ENCODE peak calls at places on chromosome 14, in six cellular contexts. One of them, this sample, is unnamed.

GRCh38 chr14:102977475-102977874 is 55.0 kb downstream of the AMN start:
- DNase-seq in IMR-90: no peak
- DNase-seq in HCT116: no peak
- DNase-seq in A549: no peak
- DNase-seq in ovary: no peak
- DNase-seq in tibial nerve: no peak
- DNase-seq in this sample: no peak

GRCh38 chr14:69887740-69888657 is 8.8 kb downstream of the SMOC1 start:
- DNase-seq in IMR-90: peak
- DNase-seq in HCT116: no peak
- DNase-seq in A549: no peak
- DNase-seq in ovary: no peak
- DNase-seq in tibial nerve: no peak
- DNase-seq in this sample: no peak

GRCh38 chr14:67977468-67978034 is 158.0 kb downstream of the RAD51B start:
- DNase-seq in IMR-90: no peak
- DNase-seq in HCT116: peak
- DNase-seq in A549: no peak
- DNase-seq in ovary: no peak
- DNase-seq in tibial nerve: no peak
- DNase-seq in this sample: no peak

GRCh38 chr14:26410189-26410685 is 187.6 kb downstream of the NOVA1 start:
- DNase-seq in IMR-90: no peak
- DNase-seq in HCT116: no peak
- DNase-seq in A549: no peak
- DNase-seq in ovary: no peak
- DNase-seq in tibial nerve: no peak
- DNase-seq in this sample: no peak

GRCh38 chr14:105479438-105480164 is 5.0 kb downstream of the CRIP2 start:
- DNase-seq in IMR-90: no peak
- DNase-seq in HCT116: no peak
- DNase-seq in A549: no peak
- DNase-seq in ovary: no peak
- DNase-seq in tibial nerve: no peak
- DNase-seq in this sample: no peak

GRCh38 chr14:102554835-102555819 is 37.3 kb upstream of the RCOR1 start:
- DNase-seq in IMR-90: no peak
- DNase-seq in HCT116: no peak
- DNase-seq in A549: no peak
- DNase-seq in ovary: peak
- DNase-seq in tibial nerve: peak
- DNase-seq in this sample: no peak

GRCh38 chr14:38254565-38255407 is 1.1 kb downstream of the CLEC14A start:
- DNase-seq in IMR-90: no peak
- DNase-seq in HCT116: no peak
- DNase-seq in A549: no peak
- DNase-seq in ovary: no peak
- DNase-seq in tibial nerve: no peak
- DNase-seq in this sample: no peak

GRCh38 chr14:59964251-59965007 is 44.5 kb downstream of the LRRC9 start:
- DNase-seq in IMR-90: peak
- DNase-seq in HCT116: no peak
- DNase-seq in A549: no peak
- DNase-seq in ovary: no peak
- DNase-seq in tibial nerve: no peak
- DNase-seq in this sample: no peak

GRCh38 chr14:36570065-36570464 is 12.3 kb downstream of the NKX2-8 start:
- DNase-seq in IMR-90: no peak
- DNase-seq in HCT116: no peak
- DNase-seq in A549: no peak
- DNase-seq in ovary: no peak
- DNase-seq in tibial nerve: no peak
- DNase-seq in this sample: no peak

GRCh38 chr14:39396448-39396847 is 35.8 kb downstream of the FBXO33 start:
- DNase-seq in IMR-90: peak
- DNase-seq in HCT116: no peak
- DNase-seq in A549: no peak
- DNase-seq in ovary: no peak
- DNase-seq in tibial nerve: no peak
- DNase-seq in this sample: no peak

GRCh38 chr14:63203618-63204406 is 431 bp upstream of the RHOJ start:
- DNase-seq in IMR-90: peak
- DNase-seq in HCT116: no peak
- DNase-seq in A549: peak
- DNase-seq in ovary: peak
- DNase-seq in tibial nerve: peak
- DNase-seq in this sample: peak

GRCh38 chr14:54985156-54985555 is 41.7 kb downstream of the WDHD1 start:
- DNase-seq in IMR-90: no peak
- DNase-seq in HCT116: no peak
- DNase-seq in A549: no peak
- DNase-seq in ovary: no peak
- DNase-seq in tibial nerve: no peak
- DNase-seq in this sample: no peak

GRCh38 chr14:22221508-22221907 is 367.5 kb downstream of the DAD1 start:
- DNase-seq in IMR-90: peak
- DNase-seq in HCT116: peak
- DNase-seq in A549: peak
- DNase-seq in ovary: no peak
- DNase-seq in tibial nerve: no peak
- DNase-seq in this sample: no peak

GRCh38 chr14:73025544-73025943 is 1.4 kb downstream of the ZFYVE1 start:
- DNase-seq in IMR-90: peak
- DNase-seq in HCT116: no peak
- DNase-seq in A549: peak
- DNase-seq in ovary: no peak
- DNase-seq in tibial nerve: no peak
- DNase-seq in this sample: no peak

GRCh38 chr14:104893435-104894207 is 28.6 kb downstream of the CEP170B start:
- DNase-seq in IMR-90: no peak
- DNase-seq in HCT116: no peak
- DNase-seq in A549: no peak
- DNase-seq in ovary: peak
- DNase-seq in tibial nerve: no peak
- DNase-seq in this sample: no peak

GRCh38 chr14:91373591-91374245 is 43.9 kb downstream of the CCDC88C start:
- DNase-seq in IMR-90: no peak
- DNase-seq in HCT116: no peak
- DNase-seq in A549: no peak
- DNase-seq in ovary: no peak
- DNase-seq in tibial nerve: no peak
- DNase-seq in this sample: peak

GRCh38 chr14:57574617-57575288 is 81.1 kb upstream of the CCDC198 start:
- DNase-seq in IMR-90: no peak
- DNase-seq in HCT116: no peak
- DNase-seq in A549: peak
- DNase-seq in ovary: no peak
- DNase-seq in tibial nerve: no peak
- DNase-seq in this sample: no peak

GRCh38 chr14:106209745-106210144 is 683.4 kb downstream of the TMEM121 start:
- DNase-seq in IMR-90: no peak
- DNase-seq in HCT116: no peak
- DNase-seq in A549: no peak
- DNase-seq in ovary: no peak
- DNase-seq in tibial nerve: no peak
- DNase-seq in this sample: no peak

GRCh38 chr14:71414631-71415403 is 507.6 kb downstream of the PCNX1 start:
- DNase-seq in IMR-90: peak
- DNase-seq in HCT116: no peak
- DNase-seq in A549: no peak
- DNase-seq in ovary: no peak
- DNase-seq in tibial nerve: no peak
- DNase-seq in this sample: no peak

GRCh38 chr14:22266683-22267082 is 322.3 kb downstream of the DAD1 start:
- DNase-seq in IMR-90: no peak
- DNase-seq in HCT116: no peak
- DNase-seq in A549: no peak
- DNase-seq in ovary: no peak
- DNase-seq in tibial nerve: no peak
- DNase-seq in this sample: no peak

GRCh38 chr14:70188608-70189540 is at the start of gene SLC8A3:
- DNase-seq in IMR-90: peak
- DNase-seq in HCT116: no peak
- DNase-seq in A549: peak
- DNase-seq in ovary: no peak
- DNase-seq in tibial nerve: no peak
- DNase-seq in this sample: no peak

GRCh38 chr14:56815301-56815700 is 5.0 kb upstream of the OTX2 start:
- DNase-seq in IMR-90: no peak
- DNase-seq in HCT116: no peak
- DNase-seq in A549: no peak
- DNase-seq in ovary: no peak
- DNase-seq in tibial nerve: no peak
- DNase-seq in this sample: no peak

GRCh38 chr14:60590907-60591510 is 58.3 kb downstream of the SIX1 start:
- DNase-seq in IMR-90: peak
- DNase-seq in HCT116: no peak
- DNase-seq in A549: no peak
- DNase-seq in ovary: no peak
- DNase-seq in tibial nerve: no peak
- DNase-seq in this sample: no peak

GRCh38 chr14:53890611-53891091 is 66.0 kb downstream of the BMP4 start:
- DNase-seq in IMR-90: peak
- DNase-seq in HCT116: no peak
- DNase-seq in A549: no peak
- DNase-seq in ovary: no peak
- DNase-seq in tibial nerve: no peak
- DNase-seq in this sample: no peak

GRCh38 chr14:106501898-106502297 is 975.5 kb downstream of the TMEM121 start:
- DNase-seq in IMR-90: no peak
- DNase-seq in HCT116: no peak
- DNase-seq in A549: no peak
- DNase-seq in ovary: no peak
- DNase-seq in tibial nerve: no peak
- DNase-seq in this sample: no peak

GRCh38 chr14:74591394-74591793 is 20.6 kb downstream of the LTBP2 start:
- DNase-seq in IMR-90: no peak
- DNase-seq in HCT116: no peak
- DNase-seq in A549: no peak
- DNase-seq in ovary: no peak
- DNase-seq in tibial nerve: no peak
- DNase-seq in this sample: no peak
- TF ChIP-seq POLR2A in IMR-90: no peak
- TF ChIP-seq POLR2A in HCT116: no peak
- TF ChIP-seq POLR2A in A549: no peak
- TF ChIP-seq POLR2A in ovary: no peak
- TF ChIP-seq POLR2A in tibial nerve: no peak
- TF ChIP-seq POLR2A in this sample: no peak

DNA sequence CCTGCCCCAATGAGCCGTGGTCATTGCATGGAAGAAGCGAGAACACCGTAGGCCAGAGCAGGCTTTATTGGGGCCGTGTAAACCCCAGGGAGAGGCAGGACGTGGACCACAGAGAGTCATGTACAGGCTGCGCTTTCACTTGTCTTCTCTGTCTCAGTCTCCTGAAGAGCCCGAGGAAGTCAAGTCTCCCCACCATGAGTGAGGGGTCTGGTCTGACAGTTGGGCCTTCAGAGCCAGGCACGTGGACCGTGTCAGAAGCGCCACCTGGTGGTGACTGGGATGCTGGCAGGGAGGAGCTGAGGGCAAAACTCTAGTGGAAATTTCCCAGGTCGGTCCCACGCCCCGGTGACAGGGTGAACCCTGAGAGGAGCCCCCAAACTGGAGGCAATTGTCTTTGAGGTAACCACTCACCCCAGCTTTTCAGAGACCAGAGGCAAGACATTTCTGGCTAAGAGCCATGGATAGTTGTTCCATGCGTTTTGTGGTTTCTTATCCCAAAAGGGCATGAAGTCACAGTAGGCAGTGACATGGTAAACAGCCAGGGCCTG is 17.4 kb downstream of the RPS6KL1 start:
- DNase-seq in IMR-90: peak
- DNase-seq in HCT116: peak
- DNase-seq in A549: peak
- DNase-seq in ovary: peak
- DNase-seq in tibial nerve: peak
- DNase-seq in this sample: peak
- TF ChIP-seq POLR2A in IMR-90: no peak
- TF ChIP-seq POLR2A in HCT116: no peak
- TF ChIP-seq POLR2A in A549: no peak
- TF ChIP-seq POLR2A in ovary: no peak
- TF ChIP-seq POLR2A in tibial nerve: no peak
- TF ChIP-seq POLR2A in this sample: no peak

GRCh38 chr14:92534863-92535654 is 21.5 kb downstream of the RIN3 start:
- DNase-seq in IMR-90: no peak
- DNase-seq in HCT116: no peak
- DNase-seq in A549: no peak
- DNase-seq in ovary: no peak
- DNase-seq in tibial nerve: no peak
- DNase-seq in this sample: no peak
- TF ChIP-seq POLR2A in IMR-90: no peak
- TF ChIP-seq POLR2A in HCT116: no peak
- TF ChIP-seq POLR2A in A549: no peak
- TF ChIP-seq POLR2A in ovary: no peak
- TF ChIP-seq POLR2A in tibial nerve: no peak
- TF ChIP-seq POLR2A in this sample: no peak

GRCh38 chr14:32509632-32510187 is 180.6 kb downstream of the AKAP6 start:
- DNase-seq in IMR-90: peak
- DNase-seq in HCT116: no peak
- DNase-seq in A549: peak
- DNase-seq in ovary: peak
- DNase-seq in tibial nerve: peak
- DNase-seq in this sample: peak
- TF ChIP-seq POLR2A in IMR-90: peak
- TF ChIP-seq POLR2A in HCT116: no peak
- TF ChIP-seq POLR2A in A549: no peak
- TF ChIP-seq POLR2A in ovary: no peak
- TF ChIP-seq POLR2A in tibial nerve: no peak
- TF ChIP-seq POLR2A in this sample: no peak

DNA sequence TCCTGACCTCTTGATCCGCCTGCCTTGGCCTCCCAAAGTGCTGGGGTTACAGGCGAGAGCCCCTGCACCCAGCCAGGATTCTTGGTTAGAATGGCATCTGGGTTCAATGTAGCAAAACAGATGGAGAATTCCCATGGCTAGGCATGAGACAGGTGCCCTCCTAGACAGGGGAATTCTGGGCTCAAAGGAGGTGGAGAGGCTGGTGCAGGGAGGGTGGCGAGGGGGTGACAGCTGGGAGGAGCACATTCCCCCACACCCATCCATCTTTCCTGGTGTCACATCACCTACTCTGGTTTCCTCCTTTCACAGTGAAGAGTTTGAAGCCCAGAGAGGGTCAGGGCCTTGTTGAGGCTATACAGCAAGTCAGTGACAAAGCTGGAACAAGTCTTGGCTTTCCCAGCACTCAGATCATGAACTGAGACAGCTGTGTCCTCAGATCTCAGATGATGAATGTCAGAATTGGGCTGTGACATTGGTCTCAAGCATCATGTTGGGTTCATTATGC is 2.8 kb downstream of the SERPINA1 start:
- DNase-seq in IMR-90: no peak
- DNase-seq in HCT116: no peak
- DNase-seq in A549: no peak
- DNase-seq in ovary: no peak
- DNase-seq in tibial nerve: no peak
- DNase-seq in this sample: no peak
- TF ChIP-seq POLR2A in IMR-90: no peak
- TF ChIP-seq POLR2A in HCT116: no peak
- TF ChIP-seq POLR2A in A549: no peak
- TF ChIP-seq POLR2A in ovary: no peak
- TF ChIP-seq POLR2A in tibial nerve: no peak
- TF ChIP-seq POLR2A in this sample: no peak

GRCh38 chr14:81199084-81199483 is 21.7 kb downstream of the GTF2A1 start:
- DNase-seq in IMR-90: no peak
- DNase-seq in HCT116: no peak
- DNase-seq in A549: no peak
- DNase-seq in ovary: no peak
- DNase-seq in tibial nerve: no peak
- DNase-seq in this sample: no peak
- TF ChIP-seq POLR2A in IMR-90: no peak
- TF ChIP-seq POLR2A in HCT116: no peak
- TF ChIP-seq POLR2A in A549: no peak
- TF ChIP-seq POLR2A in ovary: no peak
- TF ChIP-seq POLR2A in tibial nerve: no peak
- TF ChIP-seq POLR2A in this sample: no peak

This sample was measured in H54.